ENCODE peak calls at places on chromosomes 7 and 10, in four cellular contexts. E is ovary, H is kidney, I is GM10248. M is an unnamed sample.

GRCh38 chr7:44378744-44379143 is 53.4 kb upstream of the CAMK2B start:
- DNase-seq in E (no peak), H (peak), I (no peak), M (peak)

GRCh38 chr7:36764929-36765328 is 40.6 kb upstream of the AOAH start:
- DNase-seq in E (no peak), H (no peak), I (no peak), M (no peak)

GRCh38 chr10:69902835-69903535 is 101.3 kb downstream of the COL13A1 start:
- DNase-seq in E (no peak), H (no peak), I (no peak), M (no peak)

GRCh38 chr7:111982804-111983203 is 223.4 kb downstream of the DOCK4 start:
- DNase-seq in E (no peak), H (no peak), I (no peak), M (no peak)

GRCh38 chr7:108165726-108166125 is 35.6 kb upstream of the LAMB4 start:
- DNase-seq in E (no peak), H (no peak), I (no peak), M (no peak)

GRCh38 chr7:158394936-158395335 is 192.7 kb downstream of the PTPRN2 start:
- DNase-seq in E (no peak), H (no peak), I (no peak), M (peak)

GRCh38 chr10:103599211-103599610 is 105.7 kb downstream of the NEURL1 start:
- DNase-seq in E (peak), H (no peak), I (no peak), M (no peak)

GRCh38 chr10:117132751-117133231 is 5.3 kb downstream of the VAX1 start:
- DNase-seq in E (no peak), H (no peak), I (no peak), M (no peak)

GRCh38 chr7:121279822-121280221 is 49.0 kb upstream of the WNT16 start:
- DNase-seq in E (no peak), H (no peak), I (no peak), M (no peak)

GRCh38 chr7:138564365-138564764 is 104.3 kb downstream of the TRIM24 start:
- DNase-seq in E (no peak), H (no peak), I (no peak), M (no peak)

GRCh38 chr10:77756319-77757232 is 119.0 kb upstream of the KCNMA1 start:
- DNase-seq in E (no peak), H (no peak), I (peak), M (peak)

GRCh38 chr7:16918288-16918895 is 36.6 kb upstream of the AGR3 start:
- DNase-seq in E (no peak), H (no peak), I (no peak), M (peak)

GRCh38 chr10:91006752-91007346 is 86.0 kb upstream of the ANKRD1 start:
- DNase-seq in E (no peak), H (no peak), I (peak), M (peak)

GRCh38 chr7:56609852-56610355 is 493.7 kb upstream of the NUPR2 start:
- DNase-seq in E (no peak), H (no peak), I (no peak), M (no peak)

GRCh38 chr10:72173635-72174296 is 42.0 kb upstream of the ANAPC16 start:
- DNase-seq in E (no peak), H (no peak), I (no peak), M (no peak)

GRCh38 chr7:36370046-36370445 is 19.6 kb upstream of the ANLN start:
- DNase-seq in E (no peak), H (no peak), I (no peak), M (no peak)

GRCh38 chr10:46285300-46285699 is 1.5 kb upstream of the ANTXRL start:
- DNase-seq in E (no peak), H (no peak), I (no peak), M (no peak)

GRCh38 chr7:44084695-44085094 is 2.4 kb upstream of the POLM start:
- DNase-seq in E (no peak), H (no peak), I (no peak), M (no peak)

GRCh38 chr10:24722676-24723385 is 856 bp downstream of the ARHGAP21 start:
- DNase-seq in E (peak), H (peak), I (peak), M (peak)

GRCh38 chr7:32802305-32802910 is 89.2 kb downstream of the KBTBD2 start:
- DNase-seq in E (no peak), H (no peak), I (no peak), M (no peak)

GRCh38 chr10:74021248-74022055 is 23.5 kb downstream of the VCL start:
- DNase-seq in E (no peak), H (no peak), I (no peak), M (no peak)

GRCh38 chr10:37667736-37668135 is 189.7 kb downstream of the ZNF248 start:
- DNase-seq in E (no peak), H (no peak), I (no peak), M (no peak)

GRCh38 chr7:64433590-64433989 is 119.8 kb downstream of the ZNF736 start:
- DNase-seq in E (no peak), H (no peak), I (no peak), M (no peak)

GRCh38 chr7:158047386-158048059 is 540.1 kb downstream of the PTPRN2 start:
- DNase-seq in E (no peak), H (no peak), I (no peak), M (no peak)

GRCh38 chr10:59913547-59914237 is 7.3 kb upstream of the CCDC6 start:
- DNase-seq in E (no peak), H (no peak), I (no peak), M (no peak)

GRCh38 chr10:77160679-77161078 is 476.9 kb downstream of the KCNMA1 start:
- DNase-seq in E (no peak), H (no peak), I (no peak), M (no peak)

GRCh38 chr10:110413903-110414562 is 83.7 kb upstream of the DUSP5 start:
- DNase-seq in E (no peak), H (no peak), I (no peak), M (no peak)

GRCh38 chr7:3301831-3302618 is 973 bp downstream of the SDK1 start:
- DNase-seq in E (peak), H (no peak), I (no peak), M (no peak)

GRCh38 chr10:31069411-31069810 is 37.7 kb upstream of the ZNF438 start:
- DNase-seq in E (no peak), H (no peak), I (no peak), M (no peak)

GRCh38 chr7:127986581-127987461 is 44.4 kb downstream of the LRRC4 start:
- DNase-seq in E (peak), H (no peak), I (no peak), M (no peak)

GRCh38 chr7:79619216-79619615 is 165.7 kb upstream of the MAGI2 start:
- DNase-seq in E (no peak), H (no peak), I (no peak), M (no peak)

GRCh38 chr7:148893071-148893470 is 9.0 kb upstream of the EZH2 start:
- DNase-seq in E (no peak), H (no peak), I (no peak), M (no peak)

GRCh38 chr10:14852236-14852635 is 14.1 kb downstream of the HSPA14 start:
- DNase-seq in E (no peak), H (no peak), I (no peak), M (no peak)

GRCh38 chr10:74957199-74958084 is 131.0 kb downstream of the KAT6B start:
- DNase-seq in E (no peak), H (no peak), I (no peak), M (no peak)

GRCh38 chr10:78351283-78351682 is 317.6 kb downstream of the RPS24 start:
- DNase-seq in E (no peak), H (no peak), I (no peak), M (no peak)

DNA sequence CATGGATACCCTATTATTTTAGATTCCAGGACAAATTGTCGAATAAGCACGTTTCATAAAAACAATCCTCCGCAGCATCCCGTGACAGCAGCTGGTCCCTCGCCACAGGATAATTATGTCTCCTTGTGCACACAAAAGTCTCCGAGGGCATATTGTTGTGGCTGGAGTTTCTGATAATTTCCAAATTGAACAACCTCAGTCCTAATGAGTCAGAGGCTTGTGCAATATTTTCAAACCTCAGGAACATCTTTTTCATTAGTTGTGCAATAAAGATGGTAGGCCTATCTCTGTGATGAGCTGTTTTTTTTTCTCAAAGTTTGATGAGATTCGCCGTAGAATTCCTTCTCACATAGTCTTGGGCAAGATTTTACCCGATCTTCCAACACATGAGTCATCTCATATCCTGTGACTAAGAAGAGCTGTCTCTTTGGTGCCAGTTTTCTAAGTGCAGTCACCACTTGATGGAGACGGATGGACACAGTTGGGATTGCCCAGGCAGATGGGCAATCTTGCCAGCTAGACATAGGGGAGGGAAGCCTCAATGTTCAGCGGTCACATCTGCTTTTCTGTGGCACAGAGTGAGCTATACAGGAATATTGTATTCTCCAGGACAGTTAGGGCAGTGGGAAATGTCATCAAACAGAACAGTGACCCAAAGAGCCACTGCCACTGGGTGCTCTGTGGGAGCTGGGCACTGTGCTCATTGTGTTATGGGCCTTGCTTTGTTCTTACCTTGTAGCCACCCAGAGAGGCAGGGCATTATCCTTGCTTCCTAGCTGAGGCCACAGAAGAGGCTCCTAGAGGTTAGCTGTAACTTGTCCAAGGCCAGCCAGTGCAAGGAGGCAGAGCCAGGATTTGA is 7.8 kb downstream of the HTRA1 start:
- DNase-seq in E (peak), H (peak), I (no peak), M (no peak)
- TF ChIP-seq CTCF in E (no peak), H (no peak), I (no peak), M (no peak)

GRCh38 chr10:25978771-25979170 is 44.7 kb downstream of the MYO3A start:
- DNase-seq in E (no peak), H (no peak), I (no peak), M (no peak)

DNA sequence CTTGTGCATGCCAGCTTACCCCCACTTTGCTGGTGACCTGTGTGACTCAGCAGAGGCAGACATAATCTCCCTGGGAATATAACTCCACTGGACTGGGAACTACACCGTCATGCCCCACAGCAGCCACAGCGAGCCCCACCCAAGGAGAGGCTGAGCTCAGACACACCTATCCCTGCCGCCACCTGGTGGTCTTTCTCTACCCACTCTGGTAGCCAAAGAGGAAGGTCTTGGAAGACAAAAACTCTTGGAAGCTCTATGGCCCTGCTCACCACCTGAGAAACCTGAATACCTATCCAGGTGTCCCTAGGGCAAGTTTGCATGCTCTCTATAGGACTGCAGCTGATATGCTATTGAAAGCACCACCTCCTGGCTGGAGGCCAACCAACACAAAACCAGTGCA is 48.1 kb downstream of the MYO3A start:
- DNase-seq in E (no peak), H (no peak), I (no peak), M (no peak)
- TF ChIP-seq CTCF in E (no peak), H (no peak), I (no peak), M (no peak)

DNA sequence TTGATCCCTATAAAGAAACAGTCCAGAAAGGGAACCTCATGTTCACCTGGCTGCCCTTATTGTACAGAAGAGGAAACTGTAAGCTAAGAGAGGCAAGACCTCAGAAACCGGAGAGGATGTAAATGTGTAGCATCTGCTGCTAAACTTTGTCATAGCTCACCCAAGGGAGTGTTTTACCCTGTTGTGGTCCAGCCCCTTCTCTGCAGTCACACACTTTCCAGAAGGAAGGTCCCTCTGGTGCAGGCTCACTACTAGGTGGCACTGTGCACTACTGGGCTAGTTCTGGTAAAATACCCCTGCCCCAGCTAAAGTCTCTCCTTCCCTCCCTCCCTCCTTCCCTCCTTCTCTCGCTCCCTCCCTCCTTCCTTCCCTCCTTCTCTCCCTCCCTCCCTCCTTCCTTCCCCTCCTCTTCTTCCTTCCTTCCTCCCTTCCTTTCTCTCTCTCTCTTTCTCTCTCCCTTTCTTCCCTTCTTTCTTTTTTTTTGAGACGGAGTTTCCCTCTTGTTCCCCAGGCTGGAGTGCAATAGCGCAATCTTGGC is 42.5 kb upstream of the LCOR start:
- DNase-seq in E (no peak), H (no peak), I (peak), M (peak)
- TF ChIP-seq CTCF in E (no peak), H (peak), I (no peak), M (peak)

GRCh38 chr10:34959786-34960185 is 130.4 kb downstream of the CUL2 start:
- DNase-seq in E (no peak), H (no peak), I (no peak), M (no peak)

GRCh38 chr10:34959321-34959720 is 130.8 kb downstream of the CUL2 start:
- DNase-seq in E (no peak), H (peak), I (no peak), M (no peak)

GRCh38 chr10:34962866-34963265 is 127.3 kb downstream of the CUL2 start:
- DNase-seq in E (no peak), H (no peak), I (no peak), M (no peak)

GRCh38 chr10:34964166-34964800 is 125.9 kb downstream of the CUL2 start:
- DNase-seq in E (no peak), H (peak), I (no peak), M (no peak)

DNA sequence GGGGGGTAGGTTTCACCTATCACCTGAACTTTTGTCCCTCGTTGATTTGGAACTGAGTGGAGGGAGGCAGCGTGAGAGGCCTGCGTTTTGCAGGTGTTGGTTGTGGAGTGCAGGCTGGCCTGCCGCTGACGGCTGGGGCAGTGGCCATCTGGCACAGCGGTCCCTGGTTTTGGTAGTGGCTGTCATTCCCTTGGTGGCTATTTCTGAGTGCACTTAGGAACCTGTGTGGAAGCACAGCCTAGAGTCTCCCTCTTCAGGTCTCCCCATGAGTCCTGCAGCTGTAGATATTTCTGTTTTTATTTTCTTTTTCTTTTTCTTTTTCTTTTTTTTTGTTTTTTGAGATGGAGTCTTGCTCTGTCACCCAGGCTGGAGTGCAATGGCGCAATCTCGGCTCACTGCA is 129.2 kb downstream of the CUL2 start:
- DNase-seq in E (no peak), H (peak), I (no peak), M (no peak)
- TF ChIP-seq CTCF in E (no peak), H (no peak), I (no peak), M (no peak)

DNA sequence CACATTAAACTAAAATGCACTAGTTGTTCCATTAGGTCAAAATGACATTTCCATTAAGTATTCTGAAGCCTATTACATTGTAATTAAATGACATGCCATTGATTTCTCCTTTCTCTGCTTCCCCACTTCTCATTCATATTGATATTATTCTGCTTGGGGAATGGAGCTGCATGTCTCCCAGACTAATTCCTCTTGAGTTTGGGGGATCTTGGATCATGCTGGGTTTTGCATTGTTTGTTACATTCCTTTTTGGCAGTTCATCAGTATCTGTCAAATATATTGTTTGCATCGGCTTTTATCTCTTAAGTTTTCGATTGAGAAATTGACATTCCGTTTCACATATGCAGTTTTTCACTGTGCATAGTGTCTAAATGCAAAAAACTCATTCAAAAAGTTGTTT is 65.1 kb upstream of the CYP26C1 start:
- DNase-seq in E (no peak), H (no peak), I (no peak), M (no peak)
- TF ChIP-seq CTCF in E (no peak), H (no peak), I (no peak), M (no peak)